ENCODE peak calls at places on chromosomes 5 and 9, in seven cellular contexts. X is nephron progenitor cell, P is lower lobe of right lung, K is progenitor cell of endocrine pancreas, U is H1, M is spleen, R is cardiac fibroblast. O is an unnamed sample.

GRCh38 chr9:12759767-12760166 is 15.1 kb upstream of the LURAP1L start:
- DNase-seq in X (no peak), P (no peak), K (no peak), U (no peak), M (no peak), R (peak; percentile 54), O (no peak)

GRCh38 chr5:2223303-2223702 is 340.6 kb upstream of the IRX4 start:
- DNase-seq in X (no peak), P (no peak), K (no peak), U (no peak), M (no peak), R (no peak), O (no peak)

GRCh38 chr9:79559501-79560181 is 12.1 kb upstream of the TLE4 start:
- DNase-seq in X (no peak), P (no peak), K (no peak), U (no peak), M (no peak), R (no peak), O (no peak)

GRCh38 chr5:172186114-172186695 is 1.8 kb downstream of the STK10 start:
- DNase-seq in X (no peak), P (no peak), K (no peak), U (no peak), M (peak; percentile 57), R (no peak), O (no peak)

GRCh38 chr5:139903805-139904565 is 108.4 kb downstream of the PSD2 start:
- DNase-seq in X (peak; percentile 70), P (no peak), K (peak; percentile 39), U (no peak), M (peak; percentile 68), R (no peak), O (no peak)

GRCh38 chr5:4700082-4700481 is 440.0 kb upstream of the ADAMTS16 start:
- DNase-seq in X (peak; percentile 86), P (peak; percentile 80), K (peak; percentile 63), U (peak; percentile 25), M (no peak), R (peak; percentile 20), O (peak; percentile 78)

GRCh38 chr5:9498541-9499497 is 47.1 kb downstream of the SEMA5A start:
- DNase-seq in X (no peak), P (no peak), K (no peak), U (no peak), M (no peak), R (peak; percentile 45), O (no peak)

GRCh38 chr5:169521366-169521983 is 62.1 kb upstream of the SPDL1 start:
- DNase-seq in X (no peak), P (no peak), K (no peak), U (no peak), M (no peak), R (no peak), O (no peak)

GRCh38 chr5:43182421-43182820 is 9.6 kb upstream of the NIM1K start:
- DNase-seq in X (no peak), P (no peak), K (no peak), U (no peak), M (no peak), R (no peak), O (no peak)

GRCh38 chr9:20683351-20684034 is 566 bp upstream of the FOCAD start:
- DNase-seq in X (no peak), P (peak; percentile 62), K (no peak), U (no peak), M (no peak), R (peak; percentile 89), O (no peak)

GRCh38 chr9:71767421-71768321 is 642 bp downstream of the CEMIP2 start:
- DNase-seq in X (peak; percentile 59), P (peak; percentile 55), K (no peak), U (no peak), M (peak; percentile 88), R (peak; percentile 48), O (peak; percentile 69)

GRCh38 chr5:132764671-132765070 is 12.4 kb downstream of the SEPTIN8 start:
- DNase-seq in X (no peak), P (no peak), K (no peak), U (no peak), M (no peak), R (no peak), O (no peak)

GRCh38 chr5:56543431-56544385 is 271.6 kb upstream of the MAP3K1 start:
- DNase-seq in X (no peak), P (no peak), K (no peak), U (no peak), M (no peak), R (peak; percentile 31), O (no peak)

GRCh38 chr5:93800988-93801811 is 59.8 kb upstream of the POU5F2 start:
- DNase-seq in X (peak; percentile 24), P (no peak), K (no peak), U (no peak), M (no peak), R (peak; percentile 80), O (no peak)

GRCh38 chr5:119037496-119038215 is 33.2 kb upstream of the DMXL1 start:
- DNase-seq in X (no peak), P (no peak), K (no peak), U (no peak), M (no peak), R (no peak), O (no peak)

GRCh38 chr9:136292591-136293448 is 11.1 kb downstream of the CCDC187 start:
- DNase-seq in X (no peak), P (no peak), K (no peak), U (no peak), M (no peak), R (no peak), O (no peak)

GRCh38 chr5:172749881-172750608 is 20.9 kb downstream of the DUSP1 start:
- DNase-seq in X (no peak), P (no peak), K (no peak), U (no peak), M (peak; percentile 52), R (no peak), O (no peak)

GRCh38 chr5:76372320-76373054 is 30.6 kb upstream of the IQGAP2 start:
- DNase-seq in X (no peak), P (no peak), K (no peak), U (no peak), M (no peak), R (peak; percentile 85), O (no peak)

GRCh38 chr9:72592501-72593403 is 71.3 kb downstream of the TMC1 start:
- DNase-seq in X (peak; percentile 15), P (no peak), K (no peak), U (no peak), M (no peak), R (peak; percentile 78), O (no peak)

GRCh38 chr5:87361031-87361443 is 51.7 kb downstream of the CCNH start:
- DNase-seq in X (no peak), P (no peak), K (no peak), U (no peak), M (no peak), R (peak; percentile 50), O (no peak)

GRCh38 chr5:14958196-14958595 is 86.6 kb upstream of the ANKH start:
- DNase-seq in X (no peak), P (no peak), K (no peak), U (no peak), M (no peak), R (peak; percentile 11), O (no peak)

GRCh38 chr9:114053246-114054005 is 24.7 kb downstream of the AMBP start:
- DNase-seq in X (no peak), P (no peak), K (no peak), U (no peak), M (peak; percentile 29), R (no peak), O (peak; percentile 36)

GRCh38 chr9:129989740-129990139 is 53.2 kb downstream of the FNBP1 start:
- DNase-seq in X (no peak), P (no peak), K (no peak), U (no peak), M (no peak), R (peak; percentile 68), O (no peak)

GRCh38 chr5:54045077-54045792 is 265.1 kb downstream of the ARL15 start:
- DNase-seq in X (no peak), P (no peak), K (no peak), U (no peak), M (no peak), R (no peak), O (no peak)
- TF ChIP-seq CTCF in X (no peak), P (no peak), K (no peak), U (no peak), M (no peak), R (no peak), O (no peak)

DNA sequence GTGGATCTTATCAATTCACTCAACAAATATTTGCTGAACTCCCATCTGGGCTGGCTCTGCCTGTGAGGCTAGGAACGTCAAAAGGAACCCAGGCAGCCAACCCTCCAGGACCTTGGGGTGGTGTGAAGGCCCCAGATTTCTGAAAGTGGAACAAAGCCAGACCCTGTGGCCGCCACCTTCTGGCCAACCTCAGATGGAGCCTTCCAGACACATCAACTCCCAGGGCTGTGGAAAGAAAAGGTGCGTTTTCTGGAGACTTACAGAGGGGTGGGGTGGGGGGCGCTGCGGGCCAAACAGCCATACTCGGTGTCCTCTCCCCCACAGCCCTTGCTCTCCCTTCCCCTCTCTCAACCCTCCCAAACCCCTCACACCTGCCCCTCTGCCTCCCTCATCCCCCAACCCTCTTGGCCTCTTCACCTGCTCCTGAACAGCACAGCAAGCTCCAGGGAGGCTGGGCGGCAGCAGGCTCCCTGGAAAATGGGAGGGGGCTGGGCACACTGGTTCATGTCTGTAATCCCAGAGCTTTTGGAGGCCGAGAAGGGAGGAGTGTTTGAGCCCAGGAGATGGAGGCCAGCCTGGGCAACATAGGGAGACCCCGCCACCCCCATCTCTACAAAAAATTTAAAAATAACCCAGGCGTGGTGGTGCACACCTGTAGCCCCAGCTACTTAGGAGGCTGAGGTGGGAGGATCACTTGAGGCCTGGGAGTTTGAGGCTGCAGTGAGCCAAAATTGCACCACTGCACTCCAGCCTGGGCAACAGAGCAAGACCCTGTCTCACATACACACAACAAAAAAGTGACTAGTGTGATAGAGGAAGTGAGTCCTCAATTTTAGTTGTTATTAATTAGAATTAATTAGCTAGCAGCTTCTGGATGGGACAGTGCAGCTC is 45.0 kb upstream of the PRRC2B start:
- DNase-seq in X (no peak), P (peak; percentile 28), K (no peak), U (no peak), M (peak; percentile 36), R (no peak), O (no peak)
- TF ChIP-seq CTCF in X (no peak), P (no peak), K (peak; percentile 32), U (peak; percentile 37), M (no peak), R (peak; percentile 14), O (peak; percentile 14)

GRCh38 chr9:106479679-106480078 is 383.3 kb upstream of the ZNF462 start:
- DNase-seq in X (no peak), P (no peak), K (no peak), U (no peak), M (no peak), R (no peak), O (no peak)
- TF ChIP-seq CTCF in X (no peak), P (no peak), K (no peak), U (no peak), M (no peak), R (no peak), O (no peak)

DNA sequence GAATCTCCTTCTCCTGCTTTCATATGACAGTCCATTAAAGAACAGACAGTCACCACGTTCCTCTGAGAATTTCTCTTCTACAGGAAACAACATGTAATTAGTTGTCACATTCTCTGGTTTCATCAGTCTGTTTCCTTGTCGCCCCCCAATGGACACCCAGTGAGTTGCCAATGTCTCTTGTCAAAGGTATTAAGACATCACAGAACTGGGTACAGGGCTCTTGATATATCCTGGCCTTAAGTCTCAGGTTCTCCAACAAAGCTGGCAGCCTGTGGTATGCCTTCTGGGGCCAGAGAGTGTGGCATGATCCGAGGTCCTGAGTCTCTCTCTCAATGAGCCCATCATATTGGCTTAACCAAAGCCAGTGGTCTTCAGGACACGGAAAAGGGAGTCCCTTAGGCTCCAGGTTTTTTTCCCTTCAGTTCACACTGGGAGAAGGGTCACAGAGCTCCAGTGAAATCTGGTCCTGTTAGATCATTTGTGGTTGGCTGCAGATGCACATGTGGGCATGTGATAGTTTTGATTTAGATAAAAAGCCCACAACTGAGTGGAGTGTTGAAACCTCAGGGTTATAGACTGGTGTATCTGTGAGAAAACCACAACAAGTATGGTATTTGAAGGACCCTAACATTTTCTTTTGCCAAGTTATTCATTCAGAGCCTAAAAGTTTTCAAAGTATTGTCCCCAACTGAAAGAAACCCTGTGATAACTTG is 46.9 kb downstream of the PRLR start:
- DNase-seq in X (peak; percentile 20), P (no peak), K (no peak), U (peak; percentile 19), M (no peak), R (peak; percentile 79), O (no peak)
- TF ChIP-seq CTCF in X (peak; percentile 40), P (peak; percentile 46), K (peak; percentile 45), U (peak; percentile 68), M (no peak), R (peak; percentile 77), O (peak; percentile 59)